ENCODE peak calls at places on chromosomes 1 and 21, in six cellular contexts. W is fibroblast of lung; T is Caco-2; O is cardiac fibroblast; R is AG09309; K is CD8-positive, alpha-beta T cell. C is an unnamed sample.

GRCh38 chr1:238205045-238205662 is 314.4 kb upstream of the ZP4 start:
- DNase-seq in T (no peak), W (no peak), K (no peak), R (no peak), O (no peak), C (no peak)

GRCh38 chr1:212968385-212968863 is 18.1 kb downstream of the VASH2 start:
- DNase-seq in O (no peak), T (peak; percentile 2), K (no peak), R (no peak), W (no peak), C (no peak)

GRCh38 chr21:41868062-41868710 is 11.0 kb downstream of the PRDM15 start:
- DNase-seq in R (no peak), O (peak; percentile 59), W (no peak), T (no peak), K (no peak), C (no peak)

GRCh38 chr1:71026093-71026492 is 21.5 kb downstream of the PTGER3 start:
- DNase-seq in K (no peak), R (no peak), O (no peak), T (no peak), W (no peak), C (no peak)

GRCh38 chr21:31143021-31143420 is 104.7 kb upstream of the KRTAP19-8 start:
- DNase-seq in T (no peak), K (no peak), R (no peak), W (peak; percentile 18), O (no peak), C (no peak)

GRCh38 chr1:168623838-168624237 is 47.4 kb downstream of the XCL1 start:
- DNase-seq in O (no peak), R (no peak), T (no peak), W (no peak), K (no peak), C (no peak)

GRCh38 chr1:25622526-25622925 is 5.9 kb downstream of the MAN1C1 start:
- DNase-seq in W (no peak), R (no peak), K (peak; percentile 38), O (no peak), T (no peak), C (no peak)

GRCh38 chr1:111489604-111490003 is 13.8 kb downstream of the ADORA3 start:
- DNase-seq in T (no peak), O (peak; percentile 82), R (no peak), K (no peak), W (no peak), C (no peak)

GRCh38 chr1:9294440-9294773 is 1.7 kb downstream of the SPSB1 start:
- DNase-seq in W (peak; percentile 94), O (peak; percentile 91), R (no peak), T (no peak), K (no peak), C (peak; percentile 53)

GRCh38 chr1:219330669-219331068 is 157.0 kb downstream of the LYPLAL1 start:
- DNase-seq in O (no peak), W (no peak), K (no peak), T (no peak), R (no peak), C (no peak)

GRCh38 chr1:41423511-41424191 is 60.8 kb downstream of the EDN2 start:
- DNase-seq in T (no peak), W (no peak), K (no peak), R (no peak), O (no peak), C (no peak)

GRCh38 chr1:86450847-86451246 is 17.9 kb upstream of the CLCA1 start:
- DNase-seq in W (no peak), R (no peak), K (no peak), T (no peak), O (peak; percentile 22), C (no peak)

GRCh38 chr1:42738678-42739226 is 1.3 kb downstream of the CLDN19 start:
- DNase-seq in W (no peak), T (no peak), O (no peak), R (no peak), K (no peak), C (no peak)

GRCh38 chr1:171984262-171984661 is 143.0 kb downstream of the DNM3 start:
- DNase-seq in T (no peak), O (no peak), W (no peak), R (no peak), K (no peak), C (no peak)

GRCh38 chr1:111952258-111952657 is 37.2 kb downstream of the KCND3 start:
- DNase-seq in O (no peak), K (no peak), R (no peak), W (no peak), T (no peak), C (no peak)

GRCh38 chr1:94727846-94728715 is 92.1 kb upstream of the SLC44A3 start:
- DNase-seq in O (peak; percentile 95), W (peak; percentile 97), R (peak; percentile 74), K (no peak), T (no peak), C (peak; percentile 79)

GRCh38 chr1:9842781-9843575 is 19.2 kb upstream of the CLSTN1 start:
- DNase-seq in O (no peak), R (no peak), T (no peak), W (peak; percentile 28), K (no peak), C (no peak)

GRCh38 chr1:20494609-20495311 is 8.8 kb upstream of the CAMK2N1 start:
- DNase-seq in O (peak; percentile 97), R (peak; percentile 64), T (no peak), K (no peak), W (peak; percentile 97), C (peak; percentile 45)

GRCh38 chr1:117512728-117513321 is 93.0 kb upstream of the TENT5C start:
- DNase-seq in K (no peak), T (no peak), O (peak; percentile 49), W (no peak), R (no peak), C (peak; percentile 20)

GRCh38 chr1:76425843-76426145 is 351.2 kb downstream of the ST6GALNAC3 start:
- DNase-seq in R (no peak), T (no peak), O (peak; percentile 79), W (peak; percentile 32), K (no peak), C (peak; percentile 9)

GRCh38 chr1:35571263-35571662 is 1.9 kb upstream of the TFAP2E start:
- DNase-seq in W (no peak), T (no peak), O (no peak), K (no peak), R (no peak), C (no peak)

GRCh38 chr1:84726593-84727275 is 36.5 kb upstream of the SSX2IP start:
- DNase-seq in T (no peak), K (no peak), O (peak; percentile 33), R (no peak), W (peak; percentile 51), C (peak; percentile 11)

GRCh38 chr1:84721152-84721551 is 30.9 kb upstream of the SSX2IP start:
- DNase-seq in K (no peak), W (peak; percentile 92), R (peak; percentile 57), O (peak; percentile 58), T (no peak), C (peak; percentile 6)

GRCh38 chr1:84722794-84723193 is 32.5 kb upstream of the SSX2IP start:
- DNase-seq in O (peak; percentile 66), W (peak; percentile 50), R (peak; percentile 40), K (no peak), T (no peak), C (no peak)

GRCh38 chr1:84720275-84720780 is 30.1 kb upstream of the SSX2IP start:
- DNase-seq in T (no peak), R (no peak), K (no peak), O (no peak), W (no peak), C (no peak)

GRCh38 chr1:84724128-84724860 is 34.0 kb upstream of the SSX2IP start:
- DNase-seq in K (peak; percentile 57), W (no peak), R (no peak), O (no peak), T (no peak), C (no peak)
- TF ChIP-seq CTCF in K (peak; percentile 49), W (no peak), R (peak; percentile 12), O (peak; percentile 40), T (no peak), C (peak; percentile 8)

DNA sequence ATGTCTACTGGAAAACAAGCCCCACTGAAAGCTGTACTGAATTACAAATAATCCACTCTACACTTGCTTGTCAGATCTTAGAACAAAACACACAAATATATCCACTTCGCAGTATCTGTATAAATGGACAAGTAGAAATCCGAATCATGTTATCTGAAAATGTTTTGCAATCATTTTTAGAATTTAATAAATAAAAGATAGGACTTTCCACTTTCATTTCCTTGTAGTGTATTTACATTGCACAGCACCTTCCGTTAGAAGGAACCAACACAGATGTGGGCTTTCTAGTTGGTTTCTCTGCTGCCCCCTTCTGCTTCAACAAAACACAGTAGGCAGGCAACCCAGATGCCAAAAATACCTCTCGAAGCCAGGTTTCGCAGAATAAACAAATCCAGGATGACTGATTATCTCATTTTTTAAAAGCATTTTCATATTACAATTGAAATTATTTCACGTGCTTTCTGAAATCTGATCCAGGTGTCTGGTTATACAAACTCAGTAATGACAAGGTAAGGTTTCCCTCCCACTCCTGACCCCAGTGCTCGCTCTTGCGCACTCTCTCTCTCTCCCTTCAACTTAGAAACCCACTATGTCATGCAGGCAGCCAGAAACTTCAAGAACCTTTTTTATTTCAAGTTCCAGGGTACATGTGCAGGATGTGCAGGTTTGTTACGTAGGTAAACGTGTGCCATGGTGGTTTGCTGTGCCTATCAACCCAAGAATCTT is 389.9 kb downstream of the SMYD3 start:
- DNase-seq in W (peak; percentile 50), R (no peak), T (peak; percentile 36), K (peak; percentile 42), O (peak; percentile 64), C (peak; percentile 43)
- TF ChIP-seq CTCF in W (peak; percentile 65), R (peak; percentile 69), T (peak; percentile 62), K (peak; percentile 52), O (peak; percentile 58), C (peak; percentile 45)

GRCh38 chr1:154863702-154864174 is 6.3 kb downstream of the KCNN3 start:
- DNase-seq in T (no peak), K (no peak), O (peak; percentile 66), W (peak; percentile 69), R (no peak), C (no peak)
- TF ChIP-seq CTCF in T (peak; percentile 73), K (no peak), O (peak; percentile 69), W (peak; percentile 74), R (peak; percentile 49), C (peak; percentile 91)

GRCh38 chr1:1046243-1046642 is 26.3 kb downstream of the AGRN start:
- DNase-seq in R (no peak), O (no peak), K (no peak), T (no peak), W (no peak), C (no peak)

GRCh38 chr1:1047407-1047806 is 26.7 kb downstream of the RNF223 start:
- DNase-seq in K (no peak), O (no peak), R (no peak), T (no peak), W (no peak), C (no peak)

GRCh38 chr1:1045129-1045528 is 25.2 kb downstream of the AGRN start:
- DNase-seq in K (no peak), O (no peak), T (no peak), R (no peak), W (no peak), C (no peak)

GRCh38 chr1:1047963-1048362 is 26.1 kb downstream of the RNF223 start:
- DNase-seq in O (no peak), W (no peak), K (no peak), T (no peak), R (no peak), C (no peak)

DNA sequence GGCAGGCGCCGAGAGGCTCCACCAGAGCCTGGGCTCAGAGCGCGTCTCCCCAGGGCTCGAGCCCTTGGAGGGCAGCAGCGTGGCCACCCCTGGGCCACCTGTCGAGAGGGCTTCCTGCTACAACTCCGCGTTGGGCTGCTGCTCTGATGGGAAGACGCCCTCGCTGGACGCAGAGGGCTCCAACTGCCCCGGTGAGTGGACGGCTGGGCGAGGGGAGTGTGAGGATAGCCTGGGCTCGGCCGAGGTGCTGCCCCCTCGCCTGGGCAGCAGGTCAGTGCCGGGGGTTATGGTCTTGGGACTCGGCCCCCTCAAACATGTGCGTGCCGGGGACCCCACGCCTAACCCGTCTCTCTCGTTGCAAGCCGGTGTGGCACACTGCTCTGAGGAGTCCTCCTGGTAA is 26.8 kb downstream of the AGRN start:
- DNase-seq in O (no peak), W (no peak), T (no peak), K (no peak), R (no peak), C (no peak)
- TF ChIP-seq CTCF in O (no peak), W (no peak), T (no peak), K (no peak), R (no peak), C (no peak)